ENCODE peak calls at places on chromosomes 4 and X, in eight cellular contexts. One of them, this sample, is unnamed.

GRCh38 chr4:41213563-41214157 is 682 bp downstream of the APBB2 start:
- DNase-seq in ureter: no peak
- DNase-seq in H9: no peak
- DNase-seq in activated CD8-positive, alpha-beta memory T cell treated with anti-CD3 and anti-CD28 coated beads, Interleukin-2, amount 10 ng/mL, durations not matched to agents 7 days and 5 days: no peak
- DNase-seq in effector memory CD8-positive, alpha-beta T cell: no peak
- DNase-seq in activated CD4-positive, alpha-beta T cell treated with anti-CD3 and anti-CD28 coated beads, Interleukin-2, amount 50 U/mL, for 48 hours: peak; percentile 17
- DNase-seq in CD8-positive, alpha-beta memory T cell: no peak
- DNase-seq in mesothelial cell of epicardium: peak; percentile 34
- DNase-seq in this sample: no peak

GRCh38 chrX:150913511-150913910 is 15.0 kb upstream of the CD99L2 start:
- DNase-seq in ureter: no peak
- DNase-seq in CD8-positive, alpha-beta memory T cell: no peak
- DNase-seq in effector memory CD8-positive, alpha-beta T cell: no peak
- DNase-seq in activated CD4-positive, alpha-beta T cell treated with anti-CD3 and anti-CD28 coated beads, Interleukin-2, amount 50 U/mL, for 48 hours: no peak
- DNase-seq in H9: no peak
- DNase-seq in activated CD8-positive, alpha-beta memory T cell treated with anti-CD3 and anti-CD28 coated beads, Interleukin-2, amount 10 ng/mL, durations not matched to agents 7 days and 5 days: no peak
- DNase-seq in mesothelial cell of epicardium: no peak
- DNase-seq in this sample: no peak

GRCh38 chrX:28613558-28613957 is 26.3 kb downstream of the IL1RAPL1 start:
- DNase-seq in activated CD8-positive, alpha-beta memory T cell treated with anti-CD3 and anti-CD28 coated beads, Interleukin-2, amount 10 ng/mL, durations not matched to agents 7 days and 5 days: no peak
- DNase-seq in activated CD4-positive, alpha-beta T cell treated with anti-CD3 and anti-CD28 coated beads, Interleukin-2, amount 50 U/mL, for 48 hours: no peak
- DNase-seq in ureter: no peak
- DNase-seq in mesothelial cell of epicardium: no peak
- DNase-seq in H9: no peak
- DNase-seq in CD8-positive, alpha-beta memory T cell: no peak
- DNase-seq in effector memory CD8-positive, alpha-beta T cell: no peak
- DNase-seq in this sample: no peak

GRCh38 chr4:3407171-3407771 is 34.5 kb upstream of the HGFAC start:
- DNase-seq in ureter: no peak
- DNase-seq in effector memory CD8-positive, alpha-beta T cell: no peak
- DNase-seq in H9: peak; percentile 20
- DNase-seq in activated CD8-positive, alpha-beta memory T cell treated with anti-CD3 and anti-CD28 coated beads, Interleukin-2, amount 10 ng/mL, durations not matched to agents 7 days and 5 days: no peak
- DNase-seq in CD8-positive, alpha-beta memory T cell: no peak
- DNase-seq in activated CD4-positive, alpha-beta T cell treated with anti-CD3 and anti-CD28 coated beads, Interleukin-2, amount 50 U/mL, for 48 hours: no peak
- DNase-seq in mesothelial cell of epicardium: no peak
- DNase-seq in this sample: no peak

GRCh38 chr4:88526221-88526815 is 2.7 kb upstream of the PYURF start:
- DNase-seq in ureter: no peak
- DNase-seq in CD8-positive, alpha-beta memory T cell: peak; percentile 37
- DNase-seq in mesothelial cell of epicardium: no peak
- DNase-seq in effector memory CD8-positive, alpha-beta T cell: no peak
- DNase-seq in activated CD4-positive, alpha-beta T cell treated with anti-CD3 and anti-CD28 coated beads, Interleukin-2, amount 50 U/mL, for 48 hours: no peak
- DNase-seq in H9: no peak
- DNase-seq in activated CD8-positive, alpha-beta memory T cell treated with anti-CD3 and anti-CD28 coated beads, Interleukin-2, amount 10 ng/mL, durations not matched to agents 7 days and 5 days: no peak
- DNase-seq in this sample: no peak

GRCh38 chrX:111131572-111131971 is 35.6 kb downstream of the PAK3 start:
- DNase-seq in CD8-positive, alpha-beta memory T cell: no peak
- DNase-seq in mesothelial cell of epicardium: no peak
- DNase-seq in H9: no peak
- DNase-seq in activated CD8-positive, alpha-beta memory T cell treated with anti-CD3 and anti-CD28 coated beads, Interleukin-2, amount 10 ng/mL, durations not matched to agents 7 days and 5 days: no peak
- DNase-seq in activated CD4-positive, alpha-beta T cell treated with anti-CD3 and anti-CD28 coated beads, Interleukin-2, amount 50 U/mL, for 48 hours: no peak
- DNase-seq in ureter: no peak
- DNase-seq in effector memory CD8-positive, alpha-beta T cell: no peak
- DNase-seq in this sample: no peak

GRCh38 chrX:25005382-25006185 is 10.2 kb downstream of the ARX start:
- DNase-seq in CD8-positive, alpha-beta memory T cell: no peak
- DNase-seq in activated CD4-positive, alpha-beta T cell treated with anti-CD3 and anti-CD28 coated beads, Interleukin-2, amount 50 U/mL, for 48 hours: no peak
- DNase-seq in H9: no peak
- DNase-seq in mesothelial cell of epicardium: no peak
- DNase-seq in effector memory CD8-positive, alpha-beta T cell: no peak
- DNase-seq in ureter: no peak
- DNase-seq in activated CD8-positive, alpha-beta memory T cell treated with anti-CD3 and anti-CD28 coated beads, Interleukin-2, amount 10 ng/mL, durations not matched to agents 7 days and 5 days: no peak
- DNase-seq in this sample: no peak

GRCh38 chr4:142846105-142846728 is at the start of gene INPP4B:
- DNase-seq in ureter: peak; percentile 46
- DNase-seq in H9: peak; percentile 53
- DNase-seq in activated CD8-positive, alpha-beta memory T cell treated with anti-CD3 and anti-CD28 coated beads, Interleukin-2, amount 10 ng/mL, durations not matched to agents 7 days and 5 days: peak; percentile 55
- DNase-seq in effector memory CD8-positive, alpha-beta T cell: peak; percentile 4
- DNase-seq in CD8-positive, alpha-beta memory T cell: peak; percentile 31
- DNase-seq in mesothelial cell of epicardium: peak; percentile 41
- DNase-seq in activated CD4-positive, alpha-beta T cell treated with anti-CD3 and anti-CD28 coated beads, Interleukin-2, amount 50 U/mL, for 48 hours: peak; percentile 63
- DNase-seq in this sample: no peak

GRCh38 chr4:169362607-169363006 is 91.9 kb upstream of the SH3RF1 start:
- DNase-seq in ureter: no peak
- DNase-seq in activated CD8-positive, alpha-beta memory T cell treated with anti-CD3 and anti-CD28 coated beads, Interleukin-2, amount 10 ng/mL, durations not matched to agents 7 days and 5 days: no peak
- DNase-seq in H9: no peak
- DNase-seq in CD8-positive, alpha-beta memory T cell: no peak
- DNase-seq in effector memory CD8-positive, alpha-beta T cell: no peak
- DNase-seq in mesothelial cell of epicardium: no peak
- DNase-seq in activated CD4-positive, alpha-beta T cell treated with anti-CD3 and anti-CD28 coated beads, Interleukin-2, amount 50 U/mL, for 48 hours: no peak
- DNase-seq in this sample: no peak

GRCh38 chr4:121819216-121819980 is 4.3 kb downstream of the CCNA2 start:
- DNase-seq in ureter: no peak
- DNase-seq in CD8-positive, alpha-beta memory T cell: no peak
- DNase-seq in mesothelial cell of epicardium: no peak
- DNase-seq in activated CD8-positive, alpha-beta memory T cell treated with anti-CD3 and anti-CD28 coated beads, Interleukin-2, amount 10 ng/mL, durations not matched to agents 7 days and 5 days: no peak
- DNase-seq in activated CD4-positive, alpha-beta T cell treated with anti-CD3 and anti-CD28 coated beads, Interleukin-2, amount 50 U/mL, for 48 hours: no peak
- DNase-seq in H9: no peak
- DNase-seq in effector memory CD8-positive, alpha-beta T cell: no peak
- DNase-seq in this sample: no peak

GRCh38 chrX:121260568-121261240 is 213.3 kb downstream of the GLUD2 start:
- DNase-seq in H9: no peak
- DNase-seq in effector memory CD8-positive, alpha-beta T cell: no peak
- DNase-seq in mesothelial cell of epicardium: no peak
- DNase-seq in CD8-positive, alpha-beta memory T cell: no peak
- DNase-seq in activated CD4-positive, alpha-beta T cell treated with anti-CD3 and anti-CD28 coated beads, Interleukin-2, amount 50 U/mL, for 48 hours: no peak
- DNase-seq in activated CD8-positive, alpha-beta memory T cell treated with anti-CD3 and anti-CD28 coated beads, Interleukin-2, amount 10 ng/mL, durations not matched to agents 7 days and 5 days: no peak
- DNase-seq in ureter: no peak
- DNase-seq in this sample: no peak

GRCh38 chr4:80098635-80099034 is 25.6 kb upstream of the ANTXR2 start:
- DNase-seq in effector memory CD8-positive, alpha-beta T cell: no peak
- DNase-seq in activated CD8-positive, alpha-beta memory T cell treated with anti-CD3 and anti-CD28 coated beads, Interleukin-2, amount 10 ng/mL, durations not matched to agents 7 days and 5 days: no peak
- DNase-seq in H9: no peak
- DNase-seq in CD8-positive, alpha-beta memory T cell: no peak
- DNase-seq in ureter: no peak
- DNase-seq in activated CD4-positive, alpha-beta T cell treated with anti-CD3 and anti-CD28 coated beads, Interleukin-2, amount 50 U/mL, for 48 hours: no peak
- DNase-seq in mesothelial cell of epicardium: no peak
- DNase-seq in this sample: no peak